ENCODE peak calls at places on chromosome 9, in five cellular contexts. N, L, A, K and G are unnamed samples.

GRCh38 chr9:109014267-109015025 is 1.1 kb upstream of the CTNNAL1 start:
- DNase-seq in N (no peak), L (peak; percentile 28), A (peak; percentile 4), K (peak; percentile 58), G (no peak)

GRCh38 chr9:122788831-122789230 is at the start of gene OR5C1:
- DNase-seq in N (no peak), L (no peak), A (no peak), K (no peak), G (no peak)

GRCh38 chr9:104025945-104026344 is 68.2 kb upstream of the SMC2 start:
- DNase-seq in N (no peak), L (peak; percentile 1), A (no peak), K (no peak), G (no peak)

GRCh38 chr9:133964463-133964862 is 27.7 kb downstream of the VAV2 start:
- DNase-seq in N (no peak), L (no peak), A (no peak), K (no peak), G (no peak)

GRCh38 chr9:35538361-35539234 is 48.7 kb downstream of the RUSC2 start:
- DNase-seq in N (no peak), L (peak; percentile 78), A (no peak), K (peak; percentile 82), G (no peak)

GRCh38 chr9:84371737-84372136 is 31.2 kb upstream of the SLC28A3 start:
- DNase-seq in N (no peak), L (peak; percentile 64), A (no peak), K (peak; percentile 86), G (no peak)

GRCh38 chr9:70475211-70475610 is 60.8 kb upstream of the KLF9 start:
- DNase-seq in N (no peak), L (no peak), A (no peak), K (no peak), G (no peak)

GRCh38 chr9:132990781-132991180 is 12.3 kb downstream of the GFI1B start:
- DNase-seq in N (no peak), L (no peak), A (no peak), K (no peak), G (no peak)

GRCh38 chr9:9804109-9804508 is 808.7 kb downstream of the PTPRD start:
- DNase-seq in N (no peak), L (no peak), A (no peak), K (no peak), G (no peak)

GRCh38 chr9:131590449-131590848 is 45.1 kb downstream of the PRRT1B start:
- DNase-seq in N (no peak), L (no peak), A (peak; percentile 40), K (no peak), G (no peak)

GRCh38 chr9:99406939-99407338 is 184.9 kb downstream of the SEC61B start:
- DNase-seq in N (no peak), L (no peak), A (no peak), K (no peak), G (no peak)

GRCh38 chr9:104905153-104905901 is 22.6 kb downstream of the ABCA1 start:
- DNase-seq in N (no peak), L (no peak), A (no peak), K (no peak), G (no peak)

GRCh38 chr9:133802256-133802655 is 64.1 kb upstream of the SARDH start:
- DNase-seq in N (no peak), L (no peak), A (no peak), K (no peak), G (no peak)

GRCh38 chr9:118563677-118564076 is 805.6 kb downstream of the BRINP1 start:
- DNase-seq in N (no peak), L (peak; percentile 8), A (no peak), K (peak; percentile 5), G (no peak)

GRCh38 chr9:115604831-115605483 is 487.0 kb upstream of the TNC start:
- DNase-seq in N (no peak), L (peak; percentile 88), A (no peak), K (peak; percentile 96), G (no peak)

GRCh38 chr9:134629061-134629585 is 12.5 kb upstream of the COL5A1 start:
- DNase-seq in N (no peak), L (no peak), A (no peak), K (no peak), G (no peak)

GRCh38 chr9:37953775-37954437 is 50.0 kb upstream of the SLC25A51 start:
- DNase-seq in N (no peak), L (peak; percentile 95), A (peak; percentile 74), K (peak; percentile 99), G (peak; percentile 75)

GRCh38 chr9:133031496-133031911 is 707 bp downstream of the GTF3C5 start:
- DNase-seq in N (no peak), L (no peak), A (peak; percentile 42), K (no peak), G (no peak)

GRCh38 chr9:129597355-129598088 is 23.4 kb downstream of the C9orf50 start:
- DNase-seq in N (no peak), L (peak; percentile 39), A (peak; percentile 56), K (peak; percentile 52), G (peak; percentile 76)

GRCh38 chr9:116405321-116405720 is 251.7 kb downstream of the PAPPA start:
- DNase-seq in N (no peak), L (no peak), A (no peak), K (no peak), G (no peak)

GRCh38 chr9:95129651-95130291 is 187.7 kb downstream of the FANCC start:
- DNase-seq in N (no peak), L (no peak), A (no peak), K (no peak), G (no peak)

GRCh38 chr9:119963798-119964372 is 594.6 kb upstream of the BRINP1 start:
- DNase-seq in N (no peak), L (peak; percentile 89), A (no peak), K (peak; percentile 98), G (no peak)

GRCh38 chr9:123996731-123997421 is 14.7 kb upstream of the LHX2 start:
- DNase-seq in N (no peak), L (no peak), A (peak; percentile 83), K (no peak), G (peak; percentile 76)

GRCh38 chr9:104748359-104749031 is 1.0 kb downstream of the NIPSNAP3A start:
- DNase-seq in N (no peak), L (no peak), A (no peak), K (peak; percentile 13), G (no peak)

GRCh38 chr9:92634712-92635605 is 35.0 kb downstream of the IPPK start:
- DNase-seq in N (no peak), L (peak; percentile 68), A (peak; percentile 80), K (peak; percentile 41), G (peak; percentile 83)

GRCh38 chr9:12464910-12465512 is 228.2 kb upstream of the TYRP1 start:
- DNase-seq in N (no peak), L (peak; percentile 3), A (no peak), K (no peak), G (peak; percentile 3)
- TF ChIP-seq CTCF in N (peak; percentile 20), L (peak; percentile 84), A (peak; percentile 77), K (peak; percentile 59), G (peak; percentile 60)

DNA sequence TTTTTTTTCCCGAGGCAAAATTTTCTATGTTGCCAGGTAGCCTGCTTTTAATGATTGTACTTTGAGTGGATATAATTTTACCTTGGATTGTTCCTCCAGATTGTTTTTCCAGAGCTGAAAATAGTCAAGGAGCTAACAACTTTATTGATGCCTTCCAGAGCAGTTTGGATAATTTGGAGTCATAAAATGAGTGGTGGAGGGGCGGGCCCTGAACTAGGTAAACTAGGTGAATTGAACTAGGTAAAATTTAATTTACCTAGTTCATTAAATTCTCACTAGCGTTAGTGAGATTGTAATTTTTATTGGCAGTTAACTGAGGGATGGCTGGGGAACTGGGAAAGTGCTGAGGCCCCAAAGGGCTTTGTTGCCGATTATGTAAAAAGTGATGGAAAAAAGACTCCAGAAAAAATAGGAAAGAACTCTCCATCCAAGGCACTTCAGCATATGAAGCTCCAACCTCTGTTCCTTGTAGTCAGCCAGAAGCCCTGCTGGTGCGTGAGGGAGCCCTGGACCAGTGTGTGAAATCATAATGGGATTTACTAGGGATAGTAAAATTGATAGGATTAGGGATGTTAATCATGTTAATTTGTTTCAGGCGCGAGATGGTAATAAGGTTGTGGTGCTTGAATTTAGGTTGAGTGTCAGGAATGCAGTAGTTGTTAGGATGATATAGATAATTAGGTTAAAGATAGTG is 1.7 kb downstream of the DNAJC25 start:
- DNase-seq in N (no peak), L (no peak), A (no peak), K (no peak), G (no peak)
- TF ChIP-seq CTCF in N (no peak), L (no peak), A (no peak), K (no peak), G (no peak)

DNA sequence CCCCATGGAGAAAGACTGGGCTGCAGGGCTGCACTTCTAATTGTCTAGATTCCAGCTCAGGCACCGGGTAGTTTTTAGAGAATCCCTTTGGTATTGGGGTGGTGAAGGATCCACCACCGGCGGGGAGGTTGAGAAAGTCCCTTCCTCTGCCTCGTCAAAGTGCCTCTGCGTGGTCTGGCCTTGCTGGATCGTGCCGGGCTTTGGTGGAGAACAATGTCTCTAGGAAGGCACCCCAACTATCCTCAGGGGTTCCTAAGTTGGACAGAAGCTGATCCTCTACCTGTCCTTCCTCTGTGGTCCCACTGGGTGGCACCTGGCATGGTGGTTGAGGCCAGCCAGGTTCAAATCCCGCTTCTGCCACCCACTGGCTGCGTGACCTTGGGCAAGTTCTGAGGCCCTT is 7.3 kb upstream of the AMBP start:
- DNase-seq in N (no peak), L (no peak), A (no peak), K (no peak), G (no peak)
- TF ChIP-seq CTCF in N (no peak), L (no peak), A (no peak), K (no peak), G (no peak)

DNA sequence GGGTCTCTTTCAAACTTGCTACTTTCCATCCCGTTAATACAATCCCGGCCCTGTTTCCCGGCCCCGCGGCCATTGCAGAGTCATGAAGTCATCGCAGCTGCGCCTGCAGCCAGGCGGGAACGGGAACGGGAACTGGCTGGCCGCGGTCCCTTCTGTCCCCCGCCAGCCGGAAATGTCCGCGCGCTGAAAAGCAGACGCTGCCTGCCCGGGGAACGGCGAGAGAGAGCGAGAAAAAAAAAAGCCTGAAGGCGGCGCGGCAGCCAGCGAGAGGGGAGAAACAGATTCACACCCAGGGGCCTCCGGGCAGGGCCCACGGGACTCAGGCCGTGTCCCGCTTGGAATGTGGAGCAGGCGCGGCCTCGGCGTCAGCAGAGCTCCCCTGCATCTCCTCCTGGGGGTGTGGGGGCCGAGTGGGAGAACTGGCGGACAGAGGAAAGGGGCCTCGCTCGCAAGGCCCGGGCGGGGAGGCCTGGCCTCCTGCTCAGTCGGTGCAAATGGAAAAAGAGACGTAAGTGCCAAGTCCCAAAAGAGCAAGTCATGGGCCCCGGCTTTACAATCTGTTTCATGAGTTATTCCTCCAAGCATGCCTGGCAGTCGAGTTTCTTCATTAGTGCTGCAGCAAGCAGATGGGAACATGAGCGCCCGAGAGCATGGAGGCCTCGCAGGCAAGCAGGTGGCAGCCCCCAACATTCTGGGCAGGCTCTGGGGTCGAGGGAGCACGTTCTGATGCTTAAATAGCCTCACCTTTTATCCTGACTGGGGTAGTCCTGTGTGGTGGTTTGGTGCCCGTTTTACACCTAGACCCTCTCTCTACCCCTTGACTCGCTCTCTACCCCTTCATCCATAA is 201.3 kb upstream of the GAS1 start:
- DNase-seq in N (no peak), L (peak; percentile 72), A (no peak), K (peak; percentile 65), G (no peak)
- TF ChIP-seq CTCF in N (no peak), L (peak; percentile 37), A (no peak), K (no peak), G (no peak)